ENCODE peak calls at places on chromosome 3, in seven cellular contexts. U is lower leg skin; C is stimulated activated CD4-positive, alpha-beta T cell treated with anti-CD3 and anti-CD28 coated beads, Interleukin-1b, Interleukin-23, amount 100 ng/mL, for 1 hour; A is activated T-cell treated with anti-CD3 and anti-CD28 coated beads for 48 hours; B is erythroblast; P is mesothelial cell of epicardium; Y is HFF-Myc. W is an unnamed sample.

GRCh38 chr3:177418787-177419186 is 221.5 kb upstream of the TBL1XR1 start:
- DNase-seq in U (no peak), C (no peak), A (no peak), B (no peak), P (no peak), Y (no peak), W (no peak)

GRCh38 chr3:31213869-31214486 is 318.7 kb upstream of the STT3B start:
- DNase-seq in U (no peak), C (no peak), A (no peak), B (no peak), P (no peak), Y (no peak), W (no peak)

GRCh38 chr3:111856501-111856900 is 2.6 kb upstream of the PHLDB2 start:
- DNase-seq in U (no peak), C (no peak), A (no peak), B (no peak), P (no peak), Y (no peak), W (no peak)

GRCh38 chr3:131544557-131544956 is 41.8 kb upstream of the MRPL3 start:
- DNase-seq in U (no peak), C (no peak), A (no peak), B (no peak), P (no peak), Y (no peak), W (no peak)

GRCh38 chr3:32973982-32974381 is 22.5 kb downstream of the CCR4 start:
- DNase-seq in U (no peak), C (no peak), A (no peak), B (no peak), P (no peak), Y (no peak), W (no peak)

GRCh38 chr3:44995142-44995770 is 19.2 kb downstream of the EXOSC7 start:
- DNase-seq in U (peak; percentile 68), C (no peak), A (no peak), B (no peak), P (peak; percentile 47), Y (peak; percentile 59), W (peak; percentile 68)

GRCh38 chr3:53350652-53351051 is 3.3 kb upstream of the DCP1A start:
- DNase-seq in U (no peak), C (no peak), A (no peak), B (peak; percentile 96), P (no peak), Y (no peak), W (no peak)

GRCh38 chr3:180433172-180433571 is 168.8 kb upstream of the TTC14 start:
- DNase-seq in U (no peak), C (no peak), A (no peak), B (no peak), P (no peak), Y (no peak), W (no peak)

W was measured in brain pericyte.